ENCODE peak calls at places on chromosomes 12 and 14, in nine cellular contexts. L is lower leg skin; G is hepatocyte; X is Peyer's patch; M is CD8-positive, alpha-beta T cell; T is foreskin fibroblast; O is cardiac fibroblast; B is fibroblast of pulmonary artery; A is uterus. H is an unnamed sample.

GRCh38 chr12:50017047-50017446 is 8.2 kb downstream of the RACGAP1 start:
- DNase-seq in L (peak; percentile 87), B (peak; percentile 97), T (peak; percentile 88), M (no peak), X (no peak), G (peak; percentile 67), A (peak; percentile 70), O (peak; percentile 96), H (peak; percentile 95)

GRCh38 chr12:122944588-122944987 is 21.7 kb downstream of the ABCB9 start:
- DNase-seq in L (no peak), X (no peak), O (peak; percentile 65), M (no peak), A (no peak), B (peak; percentile 33), T (peak; percentile 80), G (no peak), H (no peak)

GRCh38 chr12:122082621-122083356 is 4.2 kb downstream of the MLXIP start:
- DNase-seq in O (peak; percentile 29), G (no peak), B (no peak), M (no peak), L (no peak), T (no peak), A (no peak), X (no peak), H (no peak)

GRCh38 chr14:78127233-78127632 is 42.9 kb upstream of the NRXN3 start:
- DNase-seq in G (no peak), O (no peak), X (no peak), M (no peak), L (no peak), T (no peak), A (no peak), B (no peak), H (no peak)

GRCh38 chr14:26984318-26985177 is 386.7 kb upstream of the NOVA1 start:
- DNase-seq in O (peak; percentile 86), L (no peak), A (peak; percentile 64), G (peak; percentile 84), T (peak; percentile 28), B (peak; percentile 91), X (no peak), M (no peak), H (peak; percentile 83)

GRCh38 chr12:29756741-29757390 is 26.9 kb downstream of the TMTC1 start:
- DNase-seq in G (no peak), O (no peak), T (peak; percentile 37), L (no peak), M (no peak), A (no peak), B (peak; percentile 38), X (no peak), H (peak; percentile 12)

GRCh38 chr14:93008381-93008780 is 85.4 kb downstream of the CHGA start:
- DNase-seq in A (peak; percentile 74), G (no peak), B (peak; percentile 58), L (no peak), M (no peak), T (peak; percentile 68), O (peak; percentile 72), X (no peak), H (peak; percentile 60)

GRCh38 chr12:113088971-113089756 is 32.6 kb downstream of the DTX1 start:
- DNase-seq in G (no peak), B (no peak), O (no peak), L (no peak), A (no peak), X (peak; percentile 54), T (no peak), M (peak; percentile 67), H (no peak)

GRCh38 chr14:38583471-38583870 is 327.6 kb upstream of the CLEC14A start:
- DNase-seq in L (no peak), O (no peak), X (no peak), B (no peak), T (no peak), M (no peak), A (no peak), G (no peak), H (no peak)

GRCh38 chr12:51913071-51914033 is 6.0 kb downstream of the ACVRL1 start:
- DNase-seq in X (no peak), M (no peak), O (no peak), T (no peak), L (peak; percentile 84), B (no peak), G (no peak), A (no peak), H (no peak)
- H3K4me3 ChIP-seq in X (no peak overlapping the region), M (no peak overlapping the region), O (no peak overlapping the region), T (no peak overlapping the region), L (no peak overlapping the region), B (no peak overlapping the region), G (no peak overlapping the region), A (no peak overlapping the region), H (no peak overlapping the region)

GRCh38 chr14:89241934-89242670 is 174.9 kb downstream of the FOXN3 start:
- DNase-seq in T (no peak), A (no peak), M (no peak), B (no peak), G (no peak), L (no peak), O (no peak), X (no peak), H (no peak)
- TF ChIP-seq CTCF in T (no peak), A (no peak), M (no peak), B (no peak), G (no peak), L (no peak), O (no peak), X (no peak), H (no peak)

GRCh38 chr12:75877588-75878381 is 153.8 kb downstream of the PHLDA1 start:
- DNase-seq in M (no peak), O (peak; percentile 58), L (no peak), G (peak; percentile 11), T (no peak), A (no peak), X (no peak), B (peak; percentile 50), H (peak; percentile 67)
- H3K4me3 ChIP-seq in M (no peak overlapping the region), O (no peak overlapping the region), L (no peak overlapping the region), G (no peak overlapping the region), T (no peak overlapping the region), A (no peak overlapping the region), X (no peak overlapping the region), B (no peak overlapping the region), H (no peak overlapping the region)

DNA sequence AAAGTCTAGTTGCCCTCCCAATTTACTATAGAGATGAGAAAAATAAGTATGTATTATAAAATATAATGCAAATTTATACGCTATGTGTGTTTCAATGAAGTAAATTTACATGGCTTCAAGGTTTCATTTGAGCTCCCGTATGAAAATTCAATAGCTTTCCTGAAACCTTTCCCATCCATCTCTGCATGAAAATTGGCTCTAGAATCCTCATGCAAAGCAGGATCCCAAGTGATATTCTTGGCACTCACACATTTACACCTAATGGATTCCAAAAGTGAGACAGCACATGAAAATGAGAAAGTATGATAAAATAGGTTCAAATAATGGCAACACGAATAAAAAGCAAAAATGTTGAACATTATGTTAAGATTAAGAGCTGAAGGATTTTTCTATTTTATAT is 1595.8 kb upstream of the SEL1L start:
- DNase-seq in X (no peak), G (no peak), M (no peak), O (no peak), L (no peak), B (no peak), A (no peak), T (no peak), H (no peak)
- TF ChIP-seq CTCF in X (no peak), G (no peak), M (no peak), O (no peak), L (no peak), B (no peak), A (no peak), T (no peak), H (no peak)

GRCh38 chr14:75531660-75532317 is 9.5 kb downstream of the BATF start:
- DNase-seq in O (no peak), G (no peak), X (no peak), B (peak; percentile 45), A (no peak), M (no peak), T (peak; percentile 57), L (no peak), H (peak; percentile 50)

GRCh38 chr14:75533791-75534190 is 11.5 kb downstream of the BATF start:
- DNase-seq in B (no peak), T (no peak), O (no peak), A (no peak), L (no peak), M (no peak), G (no peak), X (peak; percentile 8), H (no peak)

GRCh38 chr14:75527449-75528163 is 5.3 kb downstream of the BATF start:
- DNase-seq in O (no peak), X (peak; percentile 6), L (no peak), A (no peak), G (no peak), B (no peak), T (no peak), M (no peak), H (no peak)

GRCh38 chr14:75535164-75535898 is 13.1 kb downstream of the BATF start:
- DNase-seq in T (no peak), G (no peak), M (no peak), X (no peak), A (no peak), O (no peak), B (no peak), L (no peak), H (no peak)

GRCh38 chr14:75531256-75531655 is 9.0 kb downstream of the BATF start:
- DNase-seq in O (peak; percentile 62), A (no peak), T (no peak), B (no peak), L (no peak), G (no peak), X (peak; percentile 4), M (no peak), H (no peak)
- H3K4me3 ChIP-seq in O (no peak overlapping the region), A (no peak overlapping the region), T (no peak overlapping the region), B (no peak overlapping the region), L (no peak overlapping the region), G (no peak overlapping the region), X (no peak overlapping the region), M (no peak overlapping the region), H (no peak overlapping the region)

DNA sequence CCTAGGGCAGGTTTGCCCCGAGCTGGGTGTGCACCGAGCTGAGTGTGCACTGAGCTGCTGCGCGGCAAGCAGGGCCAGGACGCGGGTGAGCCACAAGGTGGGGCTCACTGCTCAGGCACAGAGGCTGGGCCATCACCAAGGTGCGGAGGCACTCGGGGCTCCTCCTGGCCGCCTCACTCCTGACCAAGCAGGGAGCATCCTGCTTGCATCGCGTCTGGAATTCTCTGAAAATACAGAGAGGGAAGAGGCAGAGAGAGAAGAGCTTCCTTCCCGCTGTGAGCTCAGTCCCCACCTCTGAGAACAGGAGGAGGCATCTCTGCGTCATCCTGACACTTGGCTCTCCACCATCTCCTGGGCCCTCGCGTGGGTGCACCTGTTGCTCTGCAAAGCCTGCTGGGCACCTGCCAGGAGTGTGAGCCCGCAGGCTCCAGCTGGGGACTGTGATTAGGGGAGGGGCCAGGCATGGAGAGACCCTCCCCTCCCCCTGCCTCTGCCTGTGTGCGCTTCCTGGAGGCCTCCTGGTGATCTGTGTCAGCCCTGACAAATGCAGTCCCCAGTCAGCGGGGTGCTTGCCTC is 116.3 kb downstream of the GLT1D1 start:
- DNase-seq in A (no peak), X (no peak), O (no peak), L (no peak), G (peak; percentile 74), T (no peak), B (no peak), M (no peak), H (no peak)
- TF ChIP-seq CTCF in A (no peak), X (no peak), O (no peak), L (no peak), G (peak; percentile 68), T (no peak), B (no peak), M (no peak), H (no peak)

GRCh38 chr14:21509432-21510143 is 1.6 kb downstream of the METTL3 start:
- DNase-seq in A (no peak), O (no peak), X (no peak), M (no peak), L (no peak), G (no peak), T (no peak), B (no peak), H (no peak)
- H3K4me3 ChIP-seq in A (no peak overlapping the region), O (peak overlapping the region; percentile 96), X (peak overlapping the region; percentile 63), M (peak overlapping the region; percentile 85), L (no peak overlapping the region), G (peak overlapping the region; percentile 45), T (peak overlapping the region; percentile 95), B (peak overlapping the region; percentile 89), H (peak overlapping the region; percentile 96)

H was measured in fibroblast of the aortic adventitia.